ENCODE peak calls at places on chromosomes 12 and 14, in six cellular contexts. H is nephron progenitor cell, V is fibroblast of lung, X is type B pancreatic cell, K is NCI-H510A, R is T-helper 9 cell. S is an unnamed sample.

GRCh38 chr12:53820503-53820902 is 68.7 kb upstream of the CISTR start:
- DNase-seq in X (no peak), H (no peak), R (no peak), V (peak), K (no peak), S (peak)

GRCh38 chr12:103640410-103640809 is 53.3 kb downstream of the STAB2 start:
- DNase-seq in K (no peak), V (no peak), R (no peak), X (no peak), H (no peak), S (no peak)

GRCh38 chr14:105220699-105221597 is 27.4 kb upstream of the BTBD6 start:
- DNase-seq in R (no peak), K (no peak), V (no peak), H (no peak), X (no peak), S (no peak)

GRCh38 chr12:64522316-64522715 is 70.4 kb downstream of the TBK1 start:
- DNase-seq in H (no peak), K (no peak), R (no peak), V (peak), X (no peak), S (no peak)

GRCh38 chr12:9687228-9687627 is 17.7 kb downstream of the CLEC2D start:
- DNase-seq in H (no peak), K (no peak), V (peak), R (no peak), X (no peak), S (peak)

GRCh38 chr12:78035913-78036658 is 205.4 kb downstream of the NAV3 start:
- DNase-seq in V (peak), K (peak), H (no peak), R (no peak), X (no peak), S (no peak)

GRCh38 chr12:57764662-57765002 is 2.2 kb downstream of the CYP27B1 start:
- DNase-seq in R (no peak), V (no peak), K (no peak), H (no peak), X (no peak), S (no peak)

GRCh38 chr14:97218336-97218712 is 421.1 kb downstream of the VRK1 start:
- DNase-seq in K (no peak), H (peak), R (no peak), V (no peak), X (no peak), S (no peak)

GRCh38 chr14:104091927-104092771 is 6.6 kb downstream of the ASPG start:
- DNase-seq in H (no peak), X (no peak), K (no peak), R (no peak), V (no peak), S (no peak)

GRCh38 chr14:54881235-54881760 is 21.3 kb downstream of the GCH1 start:
- DNase-seq in X (no peak), K (no peak), R (no peak), H (no peak), V (peak), S (no peak)

GRCh38 chr12:92927436-92928116 is 1.5 kb downstream of the EEA1 start:
- DNase-seq in H (no peak), K (no peak), X (no peak), R (no peak), V (peak), S (peak)

GRCh38 chr14:98512501-98513251 is 759.3 kb downstream of the BCL11B start:
- DNase-seq in X (no peak), K (no peak), R (no peak), V (no peak), H (no peak), S (no peak)

GRCh38 chr12:78095623-78096022 is 264.9 kb downstream of the NAV3 start:
- DNase-seq in K (no peak), X (no peak), V (no peak), H (no peak), R (no peak), S (no peak)